ENCODE peak calls at places on chromosomes 16 and 17, in five cellular contexts. J is uterus, K is transverse colon, Y is K562, Z is thyroid gland. G is an unnamed sample.

GRCh38 chr17:32323784-32324590 is 18.0 kb downstream of the C17orf75 start:
- DNase-seq in Y (no peak), K (peak; percentile 31), J (no peak), Z (peak; percentile 37), G (no peak)

GRCh38 chr17:77420804-77421634 is 280.2 kb downstream of the SEC14L1 start:
- DNase-seq in Y (peak; percentile 73), K (peak; percentile 56), Z (peak; percentile 51), J (peak; percentile 84), G (peak; percentile 78)

GRCh38 chr17:33021731-33022408 is 30.2 kb downstream of the SPACA3 start:
- DNase-seq in J (no peak), Y (no peak), Z (no peak), K (no peak), G (no peak)

GRCh38 chr16:71883193-71883848 is 661 bp downstream of the ZNF821 start:
- DNase-seq in K (peak; percentile 61), Y (peak; percentile 37), Z (peak; percentile 80), J (peak; percentile 46), G (peak; percentile 65)

GRCh38 chr17:74757931-74758845 is 9.8 kb downstream of the NHERF1 start:
- DNase-seq in Y (no peak), Z (peak; percentile 54), J (no peak), K (peak; percentile 33), G (no peak)

GRCh38 chr17:16419074-16419928 is 3.9 kb downstream of the TRPV2 start:
- DNase-seq in Y (peak; percentile 61), Z (peak; percentile 71), K (no peak), J (no peak), G (no peak)

GRCh38 chr17:7888184-7888920 is at the start of gene CHD3:
- DNase-seq in J (no peak), Z (peak; percentile 54), K (peak; percentile 45), Y (no peak), G (no peak)

GRCh38 chr16:11560701-11561439 is 25.8 kb downstream of the LITAF start:
- DNase-seq in Y (no peak), J (peak; percentile 63), K (peak; percentile 26), Z (no peak), G (peak; percentile 54)

GRCh38 chr16:87856796-87857228 is 12.5 kb downstream of the SLC7A5 start:
- DNase-seq in Z (no peak), J (no peak), K (no peak), Y (no peak), G (no peak)

GRCh38 chr16:27318399-27319256 is 4.9 kb downstream of the IL4R start:
- DNase-seq in K (peak; percentile 48), Y (no peak), J (peak; percentile 23), Z (peak; percentile 51), G (peak; percentile 7)

GRCh38 chr16:74611721-74612120 is 4.8 kb upstream of the GLG1 start:
- DNase-seq in Z (no peak), J (no peak), Y (no peak), K (no peak), G (no peak)

GRCh38 chr17:4895121-4895520 is 4.2 kb upstream of the C17orf107 start:
- DNase-seq in Z (no peak), Y (no peak), J (no peak), K (no peak), G (no peak)

GRCh38 chr16:87395181-87395842 is 3.2 kb downstream of the MAP1LC3B start:
- DNase-seq in Z (no peak), Y (no peak), J (no peak), K (no peak), G (no peak)

GRCh38 chr16:66605177-66605999 is 884 bp downstream of the CMTM3 start:
- DNase-seq in K (peak; percentile 40), Z (peak; percentile 45), J (peak; percentile 67), Y (peak; percentile 84), G (peak; percentile 66)

GRCh38 chr16:11972128-11972527 is 4.4 kb upstream of the SNX29 start:
- DNase-seq in K (no peak), J (no peak), Z (no peak), Y (no peak), G (no peak)

GRCh38 chr17:64336760-64337413 is 53.8 kb downstream of the PECAM1 start:
- DNase-seq in J (no peak), K (no peak), Z (no peak), Y (no peak), G (no peak)

GRCh38 chr17:60825351-60825750 is 147.7 kb downstream of the BCAS3 start:
- DNase-seq in J (no peak), Y (no peak), Z (no peak), K (no peak), G (no peak)

GRCh38 chr17:7688808-7689316 is 585 bp downstream of the WRAP53 start:
- DNase-seq in Z (no peak), K (no peak), J (no peak), Y (no peak), G (no peak)

GRCh38 chr16:22001591-22001990 is 675 bp upstream of the PDZD9 start:
- DNase-seq in J (no peak), Z (no peak), K (no peak), Y (no peak), G (no peak)

GRCh38 chr16:29790949-29791844 is 646 bp downstream of the KIF22 start:
- DNase-seq in K (peak; percentile 27), J (no peak), Z (no peak), Y (no peak), G (no peak)

GRCh38 chr17:73654241-73654640 is 10.0 kb upstream of the SDK2 start:
- DNase-seq in K (no peak), Z (no peak), Y (no peak), J (no peak), G (no peak)

GRCh38 chr17:57943140-57943539 is 12.1 kb downstream of the CUEDC1 start:
- DNase-seq in Z (no peak), Y (no peak), K (no peak), J (no peak), G (no peak)

GRCh38 chr17:1322469-1322868 is 43.0 kb downstream of the TRARG1 start:
- DNase-seq in J (no peak), Y (no peak), K (no peak), Z (no peak), G (no peak)

GRCh38 chr16:5314377-5314776 is 216.8 kb upstream of the EEF2KMT start:
- DNase-seq in Y (no peak), Z (no peak), J (no peak), K (no peak), G (no peak)
- TF ChIP-seq POLR2A in Y (no peak), Z (no peak), J (no peak), K (no peak), G (no peak)

DNA sequence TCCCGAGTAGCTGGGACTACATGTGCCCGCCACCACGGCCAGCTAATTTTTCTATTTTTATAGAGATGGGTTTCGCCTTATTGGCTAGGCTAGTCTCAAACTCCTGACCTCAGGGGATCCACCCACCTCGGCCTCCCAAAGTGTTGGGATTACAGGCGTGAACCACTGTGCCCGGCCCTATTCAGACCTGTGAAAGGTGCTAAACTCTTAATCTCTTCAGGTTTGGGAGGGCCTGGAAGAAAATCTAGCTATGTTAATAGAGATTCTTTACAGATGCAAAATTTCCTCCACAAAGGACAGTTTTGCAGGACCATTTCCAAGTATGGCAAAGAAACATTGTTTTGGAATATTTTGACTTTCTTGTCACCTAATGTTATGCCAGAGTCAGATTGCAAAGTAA is 3.1 kb upstream of the PLA2G15 start:
- DNase-seq in J (no peak), Y (no peak), Z (no peak), K (no peak), G (no peak)
- TF ChIP-seq CTCF in J (no peak), Y (no peak), Z (no peak), K (no peak), G (no peak)

DNA sequence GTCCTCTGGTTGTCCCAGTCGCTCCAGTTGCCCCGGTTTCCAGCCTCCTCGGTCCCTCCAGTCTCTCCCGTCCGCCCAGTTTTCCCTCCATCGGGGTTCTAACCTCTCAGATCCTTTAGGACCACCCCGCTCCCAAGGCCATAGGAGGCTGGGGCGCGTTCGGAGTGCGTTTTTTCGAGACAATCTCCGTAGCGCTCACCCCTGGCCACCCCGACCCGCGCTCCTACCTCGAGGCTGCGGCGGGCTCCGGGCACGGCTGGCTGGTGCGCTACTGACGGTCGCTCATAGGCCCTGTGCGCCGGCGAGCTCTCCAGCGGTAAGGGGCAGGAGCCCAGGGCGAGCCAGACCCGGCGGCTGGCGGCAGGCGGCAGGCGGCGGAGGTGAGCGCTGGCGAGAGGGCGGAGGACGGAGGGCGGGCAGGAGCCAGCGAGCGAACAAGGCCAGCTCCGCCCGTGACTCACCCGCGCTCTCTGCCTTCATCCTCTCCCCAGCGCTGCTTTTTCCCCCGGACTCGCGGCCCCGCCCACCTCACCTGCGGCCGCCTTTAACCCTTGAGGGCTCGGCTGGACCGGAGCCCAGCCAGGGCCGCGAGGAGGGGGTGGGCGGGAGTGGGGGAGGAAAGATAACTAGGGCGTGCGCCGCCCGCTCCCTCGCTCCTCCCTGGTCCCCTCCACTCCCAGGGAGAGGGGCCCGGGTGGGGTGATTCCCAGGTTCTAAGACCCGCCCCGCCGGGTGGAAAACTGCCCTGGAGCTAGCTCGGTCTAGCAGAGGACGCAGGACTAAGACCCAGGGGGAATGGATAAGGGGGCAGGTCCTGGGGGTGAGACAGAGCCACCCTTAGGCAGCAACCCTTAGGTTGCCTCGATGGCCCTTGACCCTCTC is at the start of gene SP6:
- DNase-seq in Y (peak; percentile 91), Z (peak; percentile 82), K (peak; percentile 91), J (peak; percentile 50), G (peak; percentile 74)
- TF ChIP-seq POLR2A in Y (peak; percentile 60), Z (peak; percentile 83), K (peak; percentile 71), J (peak; percentile 33), G (no peak)

DNA sequence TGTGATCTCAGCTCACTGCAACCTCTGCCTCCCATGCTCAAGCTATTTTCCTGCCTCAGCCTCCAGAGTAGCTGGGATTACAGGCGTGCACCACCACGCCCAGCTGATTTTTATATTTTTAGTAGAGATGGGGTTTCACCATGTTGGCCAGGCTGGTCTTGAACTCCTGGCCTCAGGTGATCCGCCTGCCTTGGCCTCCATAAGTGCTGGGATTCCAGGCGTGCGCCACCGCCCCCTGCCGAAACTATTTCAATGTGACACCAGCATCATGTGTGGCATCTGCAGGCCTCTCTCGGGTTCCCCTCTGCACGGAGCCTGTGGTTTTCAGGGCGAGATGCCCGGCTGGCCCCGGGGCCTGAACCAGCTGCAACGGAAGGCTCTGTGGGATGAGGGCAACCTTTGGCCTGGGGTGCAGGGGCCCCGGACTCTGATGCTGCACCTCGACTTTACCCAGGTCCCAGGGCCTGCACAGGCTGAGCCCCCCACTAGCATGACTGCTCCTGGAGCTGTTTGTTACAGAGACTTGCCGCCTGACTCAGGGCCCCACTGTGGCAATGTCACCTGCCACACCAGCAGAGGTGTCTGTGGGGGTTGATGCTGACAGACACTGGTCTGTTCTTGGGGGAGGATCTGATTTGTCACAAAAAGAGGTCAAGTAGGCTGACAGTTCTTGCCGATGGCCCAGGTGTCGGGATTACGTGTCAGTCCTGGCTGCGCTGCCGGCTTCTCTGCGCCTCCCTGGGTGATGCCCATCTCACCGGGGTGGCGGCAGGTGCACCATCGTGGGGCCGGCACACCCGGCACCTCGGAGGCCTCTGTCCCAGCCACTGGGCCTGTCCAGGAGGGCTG is 8.6 kb upstream of the TEX19 start:
- DNase-seq in K (peak; percentile 58), Z (no peak), Y (peak; percentile 46), J (no peak), G (no peak)
- TF ChIP-seq CTCF in K (no peak), Z (no peak), Y (peak; percentile 64), J (no peak), G (no peak)

G was measured in ovary.